ENCODE peak calls at places on chromosome 9, in four cellular contexts. One of them, this sample, is unnamed.

GRCh38 chr9:98597372-98597771 is 111.4 kb downstream of the GABBR2 start:
- DNase-seq in AG04449: no peak
- DNase-seq in colonic mucosa: no peak
- DNase-seq in neural progenitor cell: no peak
- DNase-seq in this sample: no peak

GRCh38 chr9:98140503-98140902 is 21.5 kb upstream of the TRIM14 start:
- DNase-seq in neural progenitor cell: no peak
- DNase-seq in colonic mucosa: no peak
- DNase-seq in AG04449: no peak
- DNase-seq in this sample: no peak

GRCh38 chr9:4073371-4073770 is 226.5 kb downstream of the GLIS3 start:
- DNase-seq in colonic mucosa: no peak
- DNase-seq in neural progenitor cell: peak
- DNase-seq in AG04449: no peak
- DNase-seq in this sample: no peak

GRCh38 chr9:88974641-88975040 is 16.6 kb upstream of the S1PR3 start:
- DNase-seq in colonic mucosa: no peak
- DNase-seq in neural progenitor cell: no peak
- DNase-seq in AG04449: no peak
- DNase-seq in this sample: no peak

GRCh38 chr9:120642129-120642528 is 62.2 kb upstream of the CDK5RAP2 start:
- DNase-seq in colonic mucosa: no peak
- DNase-seq in AG04449: no peak
- DNase-seq in neural progenitor cell: no peak
- DNase-seq in this sample: no peak

GRCh38 chr9:26296910-26297309 is 595.7 kb downstream of the CAAP1 start:
- DNase-seq in neural progenitor cell: no peak
- DNase-seq in colonic mucosa: no peak
- DNase-seq in AG04449: no peak
- DNase-seq in this sample: no peak

GRCh38 chr9:37060821-37061220 is 26.8 kb upstream of the PAX5 start:
- DNase-seq in AG04449: no peak
- DNase-seq in colonic mucosa: no peak
- DNase-seq in neural progenitor cell: no peak
- DNase-seq in this sample: no peak

GRCh38 chr9:76218868-76219462 is 175.3 kb downstream of the RFK start:
- DNase-seq in neural progenitor cell: peak
- DNase-seq in AG04449: no peak
- DNase-seq in colonic mucosa: no peak
- DNase-seq in this sample: no peak

GRCh38 chr9:124574944-124575343 is 67.7 kb upstream of the NR5A1 start:
- DNase-seq in AG04449: peak
- DNase-seq in neural progenitor cell: no peak
- DNase-seq in colonic mucosa: no peak
- DNase-seq in this sample: no peak

GRCh38 chr9:68705636-68706578 is 867 bp downstream of the PIP5K1B start:
- DNase-seq in AG04449: no peak
- DNase-seq in colonic mucosa: peak
- DNase-seq in neural progenitor cell: peak
- DNase-seq in this sample: no peak

GRCh38 chr9:132585954-132586829 is 3.8 kb downstream of the BARHL1 start:
- DNase-seq in neural progenitor cell: peak
- DNase-seq in colonic mucosa: no peak
- DNase-seq in AG04449: no peak
- DNase-seq in this sample: no peak

GRCh38 chr9:115374724-115375268 is 256.8 kb upstream of the TNC start:
- DNase-seq in AG04449: no peak
- DNase-seq in neural progenitor cell: no peak
- DNase-seq in colonic mucosa: no peak
- DNase-seq in this sample: no peak

GRCh38 chr9:11141357-11141756 is 528.6 kb upstream of the PTPRD start:
- DNase-seq in neural progenitor cell: no peak
- DNase-seq in AG04449: no peak
- DNase-seq in colonic mucosa: no peak
- DNase-seq in this sample: no peak

GRCh38 chr9:105694320-105694847 is at the start of gene TMEM38B:
- DNase-seq in neural progenitor cell: peak
- DNase-seq in colonic mucosa: peak
- DNase-seq in AG04449: no peak
- DNase-seq in this sample: no peak
- TF ChIP-seq CTCF in neural progenitor cell: no peak
- TF ChIP-seq CTCF in colonic mucosa: no peak
- TF ChIP-seq CTCF in AG04449: no peak
- TF ChIP-seq CTCF in this sample: no peak

GRCh38 chr9:1997646-1998045 is 17.5 kb upstream of the SMARCA2 start:
- DNase-seq in AG04449: no peak
- DNase-seq in colonic mucosa: no peak
- DNase-seq in neural progenitor cell: no peak
- DNase-seq in this sample: no peak

GRCh38 chr9:1995084-1995483 is 20.1 kb upstream of the SMARCA2 start:
- DNase-seq in AG04449: no peak
- DNase-seq in neural progenitor cell: peak
- DNase-seq in colonic mucosa: no peak
- DNase-seq in this sample: no peak

GRCh38 chr9:1996156-1996555 is 19.0 kb upstream of the SMARCA2 start:
- DNase-seq in neural progenitor cell: no peak
- DNase-seq in AG04449: no peak
- DNase-seq in colonic mucosa: no peak
- DNase-seq in this sample: no peak

GRCh38 chr9:1989500-1989899 is 25.6 kb upstream of the SMARCA2 start:
- DNase-seq in colonic mucosa: no peak
- DNase-seq in AG04449: no peak
- DNase-seq in neural progenitor cell: no peak
- DNase-seq in this sample: no peak

DNA sequence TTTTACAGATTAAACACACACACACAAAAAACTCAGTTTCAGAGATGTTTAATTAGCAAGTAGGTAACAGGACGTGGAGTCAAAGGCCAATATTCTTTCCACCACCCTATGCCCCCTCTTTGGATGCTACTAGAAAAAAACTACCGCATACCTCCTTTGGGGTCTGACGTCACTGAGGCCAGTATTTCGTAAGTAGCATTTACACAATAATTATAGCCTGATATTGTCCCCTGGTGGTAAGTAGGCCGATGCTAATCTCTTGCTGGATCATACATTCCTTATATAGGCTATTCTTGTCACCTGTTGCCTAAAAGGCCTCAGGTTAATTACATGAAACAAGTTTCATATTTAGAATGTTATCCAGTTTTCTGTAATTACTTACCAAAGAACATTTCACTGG is 21.0 kb upstream of the SMARCA2 start:
- DNase-seq in neural progenitor cell: no peak
- DNase-seq in AG04449: no peak
- DNase-seq in colonic mucosa: no peak
- DNase-seq in this sample: no peak
- TF ChIP-seq CTCF in neural progenitor cell: no peak
- TF ChIP-seq CTCF in AG04449: no peak
- TF ChIP-seq CTCF in colonic mucosa: no peak
- TF ChIP-seq CTCF in this sample: no peak

GRCh38 chr9:131312246-131312645 is 22.7 kb downstream of the PLPP7 start:
- DNase-seq in AG04449: no peak
- DNase-seq in colonic mucosa: no peak
- DNase-seq in neural progenitor cell: no peak
- DNase-seq in this sample: no peak

GRCh38 chr9:131309526-131310276 is 20.2 kb downstream of the PLPP7 start:
- DNase-seq in neural progenitor cell: no peak
- DNase-seq in colonic mucosa: no peak
- DNase-seq in AG04449: no peak
- DNase-seq in this sample: no peak

GRCh38 chr9:131312822-131313770 is 23.6 kb downstream of the PLPP7 start:
- DNase-seq in AG04449: no peak
- DNase-seq in neural progenitor cell: no peak
- DNase-seq in colonic mucosa: peak
- DNase-seq in this sample: no peak

GRCh38 chr9:131308906-131309305 is 19.4 kb downstream of the PLPP7 start:
- DNase-seq in neural progenitor cell: no peak
- DNase-seq in colonic mucosa: no peak
- DNase-seq in AG04449: no peak
- DNase-seq in this sample: no peak

GRCh38 chr9:131310833-131311554 is 21.5 kb downstream of the PLPP7 start:
- DNase-seq in neural progenitor cell: peak
- DNase-seq in AG04449: no peak
- DNase-seq in colonic mucosa: no peak
- DNase-seq in this sample: no peak
- TF ChIP-seq CTCF in neural progenitor cell: peak
- TF ChIP-seq CTCF in AG04449: no peak
- TF ChIP-seq CTCF in colonic mucosa: no peak
- TF ChIP-seq CTCF in this sample: no peak

GRCh38 chr9:14314929-14315753 is 1.2 kb upstream of the NFIB start:
- DNase-seq in neural progenitor cell: peak
- DNase-seq in AG04449: no peak
- DNase-seq in colonic mucosa: peak
- DNase-seq in this sample: no peak
- TF ChIP-seq CTCF in neural progenitor cell: no peak
- TF ChIP-seq CTCF in AG04449: no peak
- TF ChIP-seq CTCF in colonic mucosa: no peak
- TF ChIP-seq CTCF in this sample: no peak

GRCh38 chr9:79756414-79756813 is 184.6 kb downstream of the TLE4 start:
- DNase-seq in colonic mucosa: no peak
- DNase-seq in AG04449: no peak
- DNase-seq in neural progenitor cell: no peak
- DNase-seq in this sample: no peak

GRCh38 chr9:79759460-79759859 is 187.7 kb downstream of the TLE4 start:
- DNase-seq in AG04449: no peak
- DNase-seq in colonic mucosa: no peak
- DNase-seq in neural progenitor cell: no peak
- DNase-seq in this sample: no peak

GRCh38 chr9:79763861-79764260 is 192.1 kb downstream of the TLE4 start:
- DNase-seq in AG04449: no peak
- DNase-seq in colonic mucosa: no peak
- DNase-seq in neural progenitor cell: no peak
- DNase-seq in this sample: no peak

GRCh38 chr9:79757074-79757473 is 185.3 kb downstream of the TLE4 start:
- DNase-seq in colonic mucosa: no peak
- DNase-seq in AG04449: no peak
- DNase-seq in neural progenitor cell: no peak
- DNase-seq in this sample: no peak

GRCh38 chr9:79757906-79758669 is 186.3 kb downstream of the TLE4 start:
- DNase-seq in colonic mucosa: no peak
- DNase-seq in AG04449: no peak
- DNase-seq in neural progenitor cell: no peak
- DNase-seq in this sample: no peak
- TF ChIP-seq CTCF in colonic mucosa: no peak
- TF ChIP-seq CTCF in AG04449: peak
- TF ChIP-seq CTCF in neural progenitor cell: peak
- TF ChIP-seq CTCF in this sample: peak

GRCh38 chr9:122498883-122499288 is 11.7 kb upstream of the OR1J2 start:
- DNase-seq in colonic mucosa: no peak
- DNase-seq in neural progenitor cell: peak
- DNase-seq in AG04449: no peak
- DNase-seq in this sample: peak
- TF ChIP-seq CTCF in colonic mucosa: peak
- TF ChIP-seq CTCF in neural progenitor cell: peak
- TF ChIP-seq CTCF in AG04449: peak
- TF ChIP-seq CTCF in this sample: peak

GRCh38 chr9:116589392-116590354 is 97.4 kb upstream of the TRIM32 start:
- DNase-seq in colonic mucosa: peak
- DNase-seq in AG04449: no peak
- DNase-seq in neural progenitor cell: peak
- DNase-seq in this sample: peak
- TF ChIP-seq CTCF in colonic mucosa: peak
- TF ChIP-seq CTCF in AG04449: peak
- TF ChIP-seq CTCF in neural progenitor cell: peak
- TF ChIP-seq CTCF in this sample: peak

GRCh38 chr9:21904776-21905175 is 89.4 kb downstream of the CDKN2A start:
- DNase-seq in colonic mucosa: no peak
- DNase-seq in AG04449: no peak
- DNase-seq in neural progenitor cell: peak
- DNase-seq in this sample: no peak
- TF ChIP-seq CTCF in colonic mucosa: no peak
- TF ChIP-seq CTCF in AG04449: no peak
- TF ChIP-seq CTCF in neural progenitor cell: peak
- TF ChIP-seq CTCF in this sample: no peak

GRCh38 chr9:33778700-33779351 is 16.5 kb upstream of the PRSS3 start:
- DNase-seq in neural progenitor cell: peak
- DNase-seq in AG04449: no peak
- DNase-seq in colonic mucosa: peak
- DNase-seq in this sample: no peak
- TF ChIP-seq CTCF in neural progenitor cell: peak
- TF ChIP-seq CTCF in AG04449: peak
- TF ChIP-seq CTCF in colonic mucosa: peak
- TF ChIP-seq CTCF in this sample: peak

DNA sequence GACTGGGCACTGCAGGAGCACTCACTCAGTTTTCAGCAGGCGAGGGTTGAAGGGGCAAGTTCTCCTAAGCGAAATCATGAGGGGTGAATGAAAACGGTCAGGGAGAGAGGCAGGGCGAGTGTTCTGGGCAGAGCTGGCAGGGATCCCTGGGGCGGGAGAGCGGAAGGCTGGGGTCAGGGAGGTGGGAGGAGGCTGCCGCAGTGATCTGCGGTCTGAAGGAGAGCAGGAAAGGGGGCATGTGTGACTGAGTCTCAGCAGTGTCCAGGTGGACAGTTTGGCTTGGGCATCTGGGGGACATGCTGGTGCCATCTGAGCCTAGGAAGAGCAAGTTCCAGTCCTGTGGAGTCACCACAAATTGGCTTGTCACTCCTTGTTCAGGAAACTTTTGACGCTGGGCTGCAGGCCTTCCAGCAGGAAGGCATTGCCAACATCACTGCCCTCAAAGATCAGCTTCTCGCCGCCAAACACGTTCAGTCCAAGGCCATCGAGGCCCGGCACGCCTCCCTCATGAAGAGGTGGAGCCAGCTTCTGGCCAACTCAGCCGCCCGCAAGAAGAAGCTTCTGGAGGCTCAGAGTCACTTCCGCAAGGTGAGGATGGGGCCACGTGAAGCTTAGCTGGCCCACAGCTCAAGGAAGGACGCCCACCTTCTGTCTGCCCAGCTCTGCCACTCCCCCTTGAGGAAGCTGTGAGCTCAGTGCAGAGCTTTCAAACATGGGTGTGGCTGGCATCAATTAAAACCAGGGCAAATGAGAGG is 31.1 kb downstream of the DYNC2I2 start:
- DNase-seq in colonic mucosa: peak
- DNase-seq in AG04449: no peak
- DNase-seq in neural progenitor cell: no peak
- DNase-seq in this sample: no peak
- TF ChIP-seq CTCF in colonic mucosa: no peak
- TF ChIP-seq CTCF in AG04449: no peak
- TF ChIP-seq CTCF in neural progenitor cell: peak
- TF ChIP-seq CTCF in this sample: no peak